ENCODE peak calls at places on chromosome 7, in five cellular contexts. One of them, this sample, is unnamed.

GRCh38 chr7:112056409-112056808 is 149.8 kb downstream of the DOCK4 start:
- DNase-seq in HCT116: no peak
- DNase-seq in T follicular helper cell: no peak
- DNase-seq in T47D: no peak
- DNase-seq in H7: no peak
- DNase-seq in this sample: no peak

GRCh38 chr7:156176039-156176438 is 363.8 kb upstream of the SHH start:
- DNase-seq in HCT116: no peak
- DNase-seq in T follicular helper cell: no peak
- DNase-seq in T47D: no peak
- DNase-seq in H7: no peak
- DNase-seq in this sample: no peak

GRCh38 chr7:105024734-105025133 is 10.7 kb downstream of the KMT2E start:
- DNase-seq in HCT116: no peak
- DNase-seq in T follicular helper cell: no peak
- DNase-seq in T47D: peak
- DNase-seq in H7: no peak
- DNase-seq in this sample: no peak

GRCh38 chr7:7263297-7264230 is 81.2 kb downstream of the C1GALT1 start:
- DNase-seq in HCT116: no peak
- DNase-seq in T follicular helper cell: no peak
- DNase-seq in T47D: no peak
- DNase-seq in H7: no peak
- DNase-seq in this sample: no peak

GRCh38 chr7:115299379-115300038 is 377.6 kb downstream of the MDFIC start:
- DNase-seq in HCT116: no peak
- DNase-seq in T follicular helper cell: no peak
- DNase-seq in T47D: no peak
- DNase-seq in H7: peak
- DNase-seq in this sample: no peak

GRCh38 chr7:91286432-91286831 is 22.2 kb downstream of the FZD1 start:
- DNase-seq in HCT116: no peak
- DNase-seq in T follicular helper cell: no peak
- DNase-seq in T47D: no peak
- DNase-seq in H7: no peak
- DNase-seq in this sample: no peak

GRCh38 chr7:157274991-157275427 is 61.8 kb upstream of the DNAJB6 start:
- DNase-seq in HCT116: no peak
- DNase-seq in T follicular helper cell: no peak
- DNase-seq in T47D: no peak
- DNase-seq in H7: no peak
- DNase-seq in this sample: no peak

GRCh38 chr7:104106106-104106505 is 101.7 kb downstream of the ORC5 start:
- DNase-seq in HCT116: no peak
- DNase-seq in T follicular helper cell: no peak
- DNase-seq in T47D: peak
- DNase-seq in H7: no peak
- DNase-seq in this sample: no peak

GRCh38 chr7:4132221-4132620 is 549.9 kb upstream of the FOXK1 start:
- DNase-seq in HCT116: no peak
- DNase-seq in T follicular helper cell: no peak
- DNase-seq in T47D: no peak
- DNase-seq in H7: no peak
- DNase-seq in this sample: no peak

GRCh38 chr7:132066776-132067175 is 509.5 kb downstream of the PLXNA4 start:
- DNase-seq in HCT116: no peak
- DNase-seq in T follicular helper cell: no peak
- DNase-seq in T47D: no peak
- DNase-seq in H7: no peak
- DNase-seq in this sample: no peak

GRCh38 chr7:77811895-77812685 is 13.5 kb downstream of the PHTF2 start:
- DNase-seq in HCT116: no peak
- DNase-seq in T follicular helper cell: no peak
- DNase-seq in T47D: peak
- DNase-seq in H7: no peak
- DNase-seq in this sample: no peak

GRCh38 chr7:65832281-65832680 is 40.6 kb upstream of the VKORC1L1 start:
- DNase-seq in HCT116: no peak
- DNase-seq in T follicular helper cell: no peak
- DNase-seq in T47D: peak
- DNase-seq in H7: peak
- DNase-seq in this sample: no peak

GRCh38 chr7:105990726-105991465 is 27.8 kb downstream of the CDHR3 start:
- DNase-seq in HCT116: no peak
- DNase-seq in T follicular helper cell: no peak
- DNase-seq in T47D: no peak
- DNase-seq in H7: peak
- DNase-seq in this sample: no peak

GRCh38 chr7:83077328-83077727 is 85.4 kb downstream of the PCLO start:
- DNase-seq in HCT116: no peak
- DNase-seq in T follicular helper cell: no peak
- DNase-seq in T47D: no peak
- DNase-seq in H7: no peak
- DNase-seq in this sample: no peak

GRCh38 chr7:96598421-96598820 is 111.2 kb downstream of the SEM1 start:
- DNase-seq in HCT116: no peak
- DNase-seq in T follicular helper cell: no peak
- DNase-seq in T47D: no peak
- DNase-seq in H7: no peak
- DNase-seq in this sample: no peak

GRCh38 chr7:16708980-16709379 is 44.6 kb upstream of the TSPAN13 start:
- DNase-seq in HCT116: no peak
- DNase-seq in T follicular helper cell: no peak
- DNase-seq in T47D: no peak
- DNase-seq in H7: no peak
- DNase-seq in this sample: no peak

GRCh38 chr7:157949711-157950110 is 612.9 kb downstream of the DNAJB6 start:
- DNase-seq in HCT116: peak
- DNase-seq in T follicular helper cell: no peak
- DNase-seq in T47D: no peak
- DNase-seq in H7: no peak
- DNase-seq in this sample: no peak

GRCh38 chr7:5214641-5215040 is 24.6 kb downstream of the WIPI2 start:
- DNase-seq in HCT116: no peak
- DNase-seq in T follicular helper cell: no peak
- DNase-seq in T47D: no peak
- DNase-seq in H7: no peak
- DNase-seq in this sample: no peak

GRCh38 chr7:114082567-114082933 is 163.7 kb upstream of the PPP1R3A start:
- DNase-seq in HCT116: no peak
- DNase-seq in T follicular helper cell: no peak
- DNase-seq in T47D: no peak
- DNase-seq in H7: no peak
- DNase-seq in this sample: no peak

GRCh38 chr7:116500071-116500853 is 724 bp downstream of the CAV2 start:
- DNase-seq in HCT116: no peak
- DNase-seq in T follicular helper cell: no peak
- DNase-seq in T47D: no peak
- DNase-seq in H7: peak
- DNase-seq in this sample: no peak

GRCh38 chr7:87003872-87004798 is 55.3 kb downstream of the ELAPOR2 start:
- DNase-seq in HCT116: no peak
- DNase-seq in T follicular helper cell: no peak
- DNase-seq in T47D: no peak
- DNase-seq in H7: no peak
- DNase-seq in this sample: no peak

GRCh38 chr7:21960922-21961321 is 15.2 kb upstream of the CDCA7L start:
- DNase-seq in HCT116: no peak
- DNase-seq in T follicular helper cell: no peak
- DNase-seq in T47D: no peak
- DNase-seq in H7: no peak
- DNase-seq in this sample: no peak

GRCh38 chr7:94643771-94644545 is 12.0 kb downstream of the SGCE start:
- DNase-seq in HCT116: no peak
- DNase-seq in T follicular helper cell: no peak
- DNase-seq in T47D: no peak
- DNase-seq in H7: no peak
- DNase-seq in this sample: no peak

GRCh38 chr7:128672927-128673517 is 930 bp downstream of the GARIN1A start:
- DNase-seq in HCT116: peak
- DNase-seq in T follicular helper cell: no peak
- DNase-seq in T47D: no peak
- DNase-seq in H7: peak
- DNase-seq in this sample: no peak